ENCODE peak calls at places on chromosomes 7 and 10, in six cellular contexts. One of them, this sample, is unnamed.

GRCh38 chr10:18684416-18684815 is 25.2 kb downstream of the ARL5B start:
- DNase-seq in fibroblast of lung: no peak
- DNase-seq in colonic mucosa: no peak
- DNase-seq in Calu3: no peak
- DNase-seq in omental fat pad: no peak
- DNase-seq in vagina: no peak
- DNase-seq in this sample: no peak

GRCh38 chr7:98836811-98837631 is 32.8 kb downstream of the TMEM130 start:
- DNase-seq in fibroblast of lung: peak; percentile 27
- DNase-seq in colonic mucosa: peak; percentile 33
- DNase-seq in Calu3: peak; percentile 64
- DNase-seq in omental fat pad: no peak
- DNase-seq in vagina: no peak
- DNase-seq in this sample: peak; percentile 59

GRCh38 chr10:61366365-61366764 is 86.8 kb downstream of the TMEM26 start:
- DNase-seq in fibroblast of lung: no peak
- DNase-seq in colonic mucosa: no peak
- DNase-seq in Calu3: no peak
- DNase-seq in omental fat pad: no peak
- DNase-seq in vagina: no peak
- DNase-seq in this sample: no peak

GRCh38 chr7:52017802-52018679 is 701.4 kb upstream of the COBL start:
- DNase-seq in fibroblast of lung: no peak
- DNase-seq in colonic mucosa: peak; percentile 36
- DNase-seq in Calu3: peak; percentile 69
- DNase-seq in omental fat pad: no peak
- DNase-seq in vagina: no peak
- DNase-seq in this sample: peak; percentile 4

GRCh38 chr10:67788028-67788886 is 49.7 kb downstream of the DNAJC12 start:
- DNase-seq in fibroblast of lung: peak; percentile 25
- DNase-seq in colonic mucosa: peak; percentile 81
- DNase-seq in Calu3: peak; percentile 88
- DNase-seq in omental fat pad: no peak
- DNase-seq in vagina: no peak
- DNase-seq in this sample: peak; percentile 77

GRCh38 chr7:73728551-73728950 is 9.1 kb upstream of the STX1A start:
- DNase-seq in fibroblast of lung: no peak
- DNase-seq in colonic mucosa: no peak
- DNase-seq in Calu3: no peak
- DNase-seq in omental fat pad: no peak
- DNase-seq in vagina: no peak
- DNase-seq in this sample: no peak

GRCh38 chr10:102230264-102230860 is 4.3 kb downstream of the ELOVL3 start:
- DNase-seq in fibroblast of lung: peak; percentile 65
- DNase-seq in colonic mucosa: peak; percentile 35
- DNase-seq in Calu3: peak; percentile 33
- DNase-seq in omental fat pad: no peak
- DNase-seq in vagina: no peak
- DNase-seq in this sample: peak; percentile 42

GRCh38 chr10:85601526-85601925 is 765.1 kb downstream of the GRID1 start:
- DNase-seq in fibroblast of lung: no peak
- DNase-seq in colonic mucosa: no peak
- DNase-seq in Calu3: no peak
- DNase-seq in omental fat pad: no peak
- DNase-seq in vagina: peak; percentile 75
- DNase-seq in this sample: no peak

GRCh38 chr7:37480642-37481041 is 32.0 kb upstream of the ELMO1 start:
- DNase-seq in fibroblast of lung: no peak
- DNase-seq in colonic mucosa: no peak
- DNase-seq in Calu3: no peak
- DNase-seq in omental fat pad: no peak
- DNase-seq in vagina: no peak
- DNase-seq in this sample: no peak

GRCh38 chr10:30434273-30435067 is 486 bp downstream of the MAP3K8 start:
- DNase-seq in fibroblast of lung: peak; percentile 85
- DNase-seq in colonic mucosa: peak; percentile 84
- DNase-seq in Calu3: peak; percentile 87
- DNase-seq in omental fat pad: peak; percentile 84
- DNase-seq in vagina: peak; percentile 94
- DNase-seq in this sample: peak; percentile 79

GRCh38 chr7:82562716-82563404 is 119.3 kb upstream of the CACNA2D1 start:
- DNase-seq in fibroblast of lung: peak; percentile 57
- DNase-seq in colonic mucosa: no peak
- DNase-seq in Calu3: no peak
- DNase-seq in omental fat pad: no peak
- DNase-seq in vagina: no peak
- DNase-seq in this sample: no peak

GRCh38 chr10:133227256-133227655 is 2.8 kb upstream of the UTF1 start:
- DNase-seq in fibroblast of lung: no peak
- DNase-seq in colonic mucosa: no peak
- DNase-seq in Calu3: no peak
- DNase-seq in omental fat pad: no peak
- DNase-seq in vagina: no peak
- DNase-seq in this sample: no peak

GRCh38 chr10:103277713-103278299 is 868 bp downstream of the INA start:
- DNase-seq in fibroblast of lung: no peak
- DNase-seq in colonic mucosa: no peak
- DNase-seq in Calu3: no peak
- DNase-seq in omental fat pad: no peak
- DNase-seq in vagina: no peak
- DNase-seq in this sample: no peak

GRCh38 chr10:8312861-8313260 is 258.4 kb downstream of the GATA3 start:
- DNase-seq in fibroblast of lung: no peak
- DNase-seq in colonic mucosa: no peak
- DNase-seq in Calu3: no peak
- DNase-seq in omental fat pad: no peak
- DNase-seq in vagina: no peak
- DNase-seq in this sample: no peak

GRCh38 chr7:93040355-93040754 is 77.4 kb downstream of the SAMD9 start:
- DNase-seq in fibroblast of lung: no peak
- DNase-seq in colonic mucosa: no peak
- DNase-seq in Calu3: no peak
- DNase-seq in omental fat pad: no peak
- DNase-seq in vagina: no peak
- DNase-seq in this sample: no peak

GRCh38 chr7:93043393-93043985 is 74.3 kb downstream of the SAMD9 start:
- DNase-seq in fibroblast of lung: peak; percentile 73
- DNase-seq in colonic mucosa: no peak
- DNase-seq in Calu3: peak; percentile 27
- DNase-seq in omental fat pad: peak; percentile 37
- DNase-seq in vagina: no peak
- DNase-seq in this sample: no peak

GRCh38 chr7:93047514-93048099 is 70.2 kb downstream of the SAMD9 start:
- DNase-seq in fibroblast of lung: no peak
- DNase-seq in colonic mucosa: no peak
- DNase-seq in Calu3: no peak
- DNase-seq in omental fat pad: no peak
- DNase-seq in vagina: no peak
- DNase-seq in this sample: no peak

GRCh38 chr7:93046641-93047040 is 71.1 kb downstream of the SAMD9 start:
- DNase-seq in fibroblast of lung: no peak
- DNase-seq in colonic mucosa: no peak
- DNase-seq in Calu3: no peak
- DNase-seq in omental fat pad: no peak
- DNase-seq in vagina: no peak
- DNase-seq in this sample: no peak

DNA sequence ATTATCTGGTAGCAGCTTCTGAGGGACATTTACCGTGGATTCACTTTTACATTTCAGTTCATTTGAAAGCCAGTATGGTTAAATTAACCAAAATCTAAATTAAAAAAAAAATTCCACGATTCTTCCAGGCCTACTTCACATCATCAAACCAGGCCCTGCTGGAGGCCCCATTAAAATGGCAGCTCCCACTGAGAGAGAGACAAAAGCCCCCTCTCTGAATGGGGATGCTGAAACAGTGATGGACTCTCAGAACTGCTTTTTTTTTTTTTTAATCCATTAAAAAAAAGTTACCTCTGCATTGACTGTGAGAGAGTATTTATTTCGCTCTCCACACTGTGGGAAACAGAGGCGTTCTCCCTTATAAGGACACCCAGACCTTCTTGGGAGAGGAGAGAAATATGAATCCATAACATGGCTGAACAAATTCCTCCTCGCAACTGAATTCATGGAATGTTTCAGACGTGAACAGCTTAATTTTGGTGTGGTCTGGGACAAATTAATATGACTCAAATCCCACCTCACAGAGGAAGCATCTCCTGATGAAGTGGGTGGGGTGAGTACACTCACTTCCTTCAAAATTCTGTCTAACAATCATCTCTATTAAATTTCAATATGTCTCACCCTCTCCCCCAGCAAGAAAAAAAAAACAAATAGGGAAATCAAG is 73.5 kb downstream of the SAMD9 start:
- DNase-seq in fibroblast of lung: peak; percentile 34
- DNase-seq in colonic mucosa: no peak
- DNase-seq in Calu3: no peak
- DNase-seq in omental fat pad: no peak
- DNase-seq in vagina: no peak
- DNase-seq in this sample: no peak
- TF ChIP-seq CTCF in fibroblast of lung: no peak
- TF ChIP-seq CTCF in colonic mucosa: no peak
- TF ChIP-seq CTCF in Calu3: no peak
- TF ChIP-seq CTCF in omental fat pad: no peak
- TF ChIP-seq CTCF in vagina: no peak
- TF ChIP-seq CTCF in this sample: no peak

GRCh38 chr10:101030492-101031127 is 319 bp downstream of the PDZD7 start:
- DNase-seq in fibroblast of lung: no peak
- DNase-seq in colonic mucosa: no peak
- DNase-seq in Calu3: no peak
- DNase-seq in omental fat pad: no peak
- DNase-seq in vagina: no peak
- DNase-seq in this sample: no peak

GRCh38 chr10:101031796-101032636 is 982 bp downstream of the SFXN3 start:
- DNase-seq in fibroblast of lung: peak; percentile 67
- DNase-seq in colonic mucosa: peak; percentile 77
- DNase-seq in Calu3: peak; percentile 49
- DNase-seq in omental fat pad: peak; percentile 58
- DNase-seq in vagina: no peak
- DNase-seq in this sample: peak; percentile 61

GRCh38 chr10:101028446-101029244 is 2.3 kb downstream of the PDZD7 start:
- DNase-seq in fibroblast of lung: no peak
- DNase-seq in colonic mucosa: no peak
- DNase-seq in Calu3: no peak
- DNase-seq in omental fat pad: no peak
- DNase-seq in vagina: no peak
- DNase-seq in this sample: no peak

GRCh38 chr10:101031128-101031795 is at the start of the genes PDZD7 and SFXN3:
- DNase-seq in fibroblast of lung: peak; percentile 94
- DNase-seq in colonic mucosa: peak; percentile 99
- DNase-seq in Calu3: peak; percentile 95
- DNase-seq in omental fat pad: peak; percentile 96
- DNase-seq in vagina: no peak
- DNase-seq in this sample: peak; percentile 97

DNA sequence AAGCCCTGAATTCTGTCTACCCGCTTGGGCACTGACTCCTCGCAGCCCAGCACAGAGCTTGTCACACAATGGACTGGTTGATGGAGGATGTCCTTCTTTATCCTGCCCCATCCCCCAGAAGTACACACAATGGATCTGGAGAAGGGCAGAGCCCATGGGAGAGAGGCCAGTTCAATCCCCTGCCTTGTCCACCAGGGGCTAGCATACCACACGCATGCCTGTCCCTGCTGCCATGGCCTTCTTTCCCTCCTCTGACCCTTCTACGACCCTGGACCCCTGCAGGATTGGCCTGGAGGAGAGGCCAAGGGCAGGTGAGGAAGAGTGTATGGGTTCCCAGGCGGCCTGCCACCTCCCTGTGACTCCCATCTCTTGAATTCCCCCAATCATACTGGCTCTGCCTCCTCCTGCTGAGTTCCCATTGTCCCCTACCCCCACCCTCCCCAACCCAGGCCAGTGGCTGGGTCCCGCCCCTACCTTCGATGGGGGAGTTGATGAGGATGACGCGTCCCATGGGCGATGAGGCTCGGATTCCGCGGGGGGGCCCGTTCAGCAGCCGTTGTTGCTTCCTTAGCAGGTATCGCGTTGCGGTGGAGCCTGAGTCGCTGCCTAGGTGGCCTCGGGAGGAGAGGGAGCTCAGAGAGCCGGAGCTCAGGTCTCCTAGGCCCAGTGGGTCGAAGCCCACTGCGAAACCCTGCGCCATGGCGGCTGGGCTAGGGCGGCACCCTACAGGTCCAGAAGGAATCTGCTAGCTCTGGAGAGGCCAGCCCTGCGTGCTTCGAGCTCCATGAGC is 1.2 kb downstream of the PDZD7 start:
- DNase-seq in fibroblast of lung: no peak
- DNase-seq in colonic mucosa: no peak
- DNase-seq in Calu3: no peak
- DNase-seq in omental fat pad: no peak
- DNase-seq in vagina: no peak
- DNase-seq in this sample: no peak
- TF ChIP-seq CTCF in fibroblast of lung: peak; percentile 20
- TF ChIP-seq CTCF in colonic mucosa: no peak
- TF ChIP-seq CTCF in Calu3: no peak
- TF ChIP-seq CTCF in omental fat pad: no peak
- TF ChIP-seq CTCF in vagina: no peak
- TF ChIP-seq CTCF in this sample: no peak

GRCh38 chr10:48509974-48510692 is 94.7 kb downstream of the ARHGAP22 start:
- DNase-seq in fibroblast of lung: peak; percentile 39
- DNase-seq in colonic mucosa: peak; percentile 12
- DNase-seq in Calu3: peak; percentile 62
- DNase-seq in omental fat pad: no peak
- DNase-seq in vagina: peak; percentile 58
- DNase-seq in this sample: peak; percentile 49
- TF ChIP-seq CTCF in fibroblast of lung: peak; percentile 53
- TF ChIP-seq CTCF in colonic mucosa: no peak
- TF ChIP-seq CTCF in Calu3: peak; percentile 30
- TF ChIP-seq CTCF in omental fat pad: no peak
- TF ChIP-seq CTCF in vagina: no peak
- TF ChIP-seq CTCF in this sample: peak; percentile 26

DNA sequence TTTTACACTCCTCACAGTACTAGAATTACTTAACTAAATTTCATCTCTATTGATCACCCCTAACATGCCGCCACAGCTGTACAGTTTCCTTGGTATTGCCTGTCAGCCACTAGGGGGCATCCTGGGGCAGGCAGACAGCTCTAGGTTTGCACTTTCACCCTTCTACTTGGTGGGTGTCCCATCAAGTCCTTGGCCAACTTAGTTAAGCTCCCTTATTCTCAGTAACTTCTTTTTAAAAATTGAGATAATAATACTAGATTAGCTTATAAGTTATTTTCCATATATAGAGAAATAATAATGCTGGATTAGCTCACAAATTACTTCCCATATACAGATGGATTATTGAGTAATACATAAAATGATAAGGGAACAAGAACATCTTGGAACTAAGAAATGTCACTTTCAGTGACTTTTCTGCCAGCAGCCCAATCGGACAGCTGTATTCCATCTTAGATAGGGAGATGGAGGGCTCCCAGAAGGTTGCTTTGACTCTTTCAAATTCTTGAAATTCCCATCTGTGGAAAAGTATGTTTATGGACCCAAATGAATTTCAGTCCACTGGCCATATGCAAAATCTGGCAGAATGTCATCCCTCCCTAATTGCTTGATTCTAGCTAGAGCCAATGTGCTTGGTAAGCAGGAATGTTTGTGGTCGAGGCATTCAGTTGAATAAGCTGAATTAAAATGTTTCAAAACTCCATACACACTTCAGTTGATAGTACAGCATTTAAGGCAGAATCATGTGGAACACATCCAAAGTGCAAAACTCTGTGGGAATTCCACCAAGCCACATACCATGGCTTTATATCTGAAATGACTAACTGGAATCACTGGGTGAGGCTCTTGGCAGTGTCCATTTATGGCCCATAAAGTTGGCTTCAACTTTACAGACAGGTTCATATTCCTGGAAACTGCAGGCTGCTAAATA is 309.7 kb downstream of the CSTF2T start:
- DNase-seq in fibroblast of lung: peak; percentile 99
- DNase-seq in colonic mucosa: peak; percentile 79
- DNase-seq in Calu3: peak; percentile 54
- DNase-seq in omental fat pad: no peak
- DNase-seq in vagina: no peak
- DNase-seq in this sample: peak; percentile 43
- TF ChIP-seq CTCF in fibroblast of lung: peak; percentile 68
- TF ChIP-seq CTCF in colonic mucosa: peak; percentile 76
- TF ChIP-seq CTCF in Calu3: peak; percentile 65
- TF ChIP-seq CTCF in omental fat pad: peak; percentile 44
- TF ChIP-seq CTCF in vagina: peak; percentile 46
- TF ChIP-seq CTCF in this sample: peak; percentile 85